ENCODE peak calls at places on chromosomes 1 and 21, in six cellular contexts. R is small intestine; U is NCI-H1930; B is putamen; C is activated naive CD4-positive, alpha-beta T cell treated with anti-CD3 and anti-CD28 coated beads, Interleukin-2, amount 10 ng/mL, durations not matched to agents 7 days and 5 days; W is IMR-90. N is an unnamed sample.

GRCh38 chr1:226611301-226611700 is 62.7 kb downstream of the STUM start:
- DNase-seq in W (no peak), U (no peak), R (no peak), C (no peak), B (no peak), N (no peak)

GRCh38 chr1:59714966-59715365 is 99.8 kb upstream of the HOOK1 start:
- DNase-seq in U (no peak), B (peak; percentile 27), R (no peak), C (no peak), W (no peak), N (peak; percentile 57)

GRCh38 chr1:7107109-7107830 is 322.0 kb downstream of the CAMTA1 start:
- DNase-seq in C (no peak), W (no peak), U (no peak), R (no peak), B (no peak), N (no peak)

GRCh38 chr1:160834945-160835565 is 27.6 kb downstream of the CD244 start:
- DNase-seq in B (no peak), R (peak; percentile 55), C (peak; percentile 66), U (no peak), W (peak; percentile 31), N (peak; percentile 8)

GRCh38 chr1:170692866-170693575 is 29.1 kb downstream of the PRRX1 start:
- DNase-seq in R (no peak), C (no peak), W (peak; percentile 91), U (no peak), B (no peak), N (peak; percentile 87)

GRCh38 chr1:71196685-71197084 is 115.8 kb upstream of the ZRANB2 start:
- DNase-seq in B (no peak), U (no peak), C (no peak), R (no peak), W (peak; percentile 25), N (peak; percentile 75)

GRCh38 chr1:102252731-102253360 is 256.1 kb upstream of the OLFM3 start:
- DNase-seq in W (no peak), U (no peak), R (no peak), C (no peak), B (no peak), N (no peak)

GRCh38 chr21:25977068-25977611 is 193.4 kb downstream of the APP start:
- DNase-seq in C (no peak), R (no peak), B (no peak), U (no peak), W (no peak), N (no peak)

GRCh38 chr1:203369666-203370065 is 18.7 kb upstream of the FMOD start:
- DNase-seq in W (no peak), C (no peak), B (no peak), U (no peak), R (no peak), N (no peak)

GRCh38 chr1:246110343-246111219 is 396.5 kb downstream of the SMYD3 start:
- DNase-seq in C (no peak), W (peak; percentile 78), U (peak; percentile 33), R (no peak), B (no peak), N (no peak)

GRCh38 chr1:182301026-182301436 is 90.6 kb downstream of the GLUL start:
- DNase-seq in U (no peak), B (peak; percentile 80), R (no peak), W (no peak), C (no peak), N (no peak)

GRCh38 chr1:36099681-36100341 is 11.1 kb downstream of the ADPRS start:
- DNase-seq in W (peak; percentile 73), C (peak; percentile 85), U (peak; percentile 49), R (peak; percentile 74), B (no peak), N (peak; percentile 83)

GRCh38 chr1:53047737-53048344 is 14.2 kb upstream of the PODN start:
- DNase-seq in C (no peak), B (no peak), R (peak; percentile 58), W (peak; percentile 94), U (no peak), N (peak; percentile 45)

GRCh38 chr1:211324992-211325775 is 1.4 kb upstream of the TRAF5 start:
- DNase-seq in B (no peak), R (no peak), U (no peak), C (peak; percentile 27), W (no peak), N (no peak)

GRCh38 chr1:58155418-58156123 is 391.0 kb downstream of the OMA1 start:
- DNase-seq in W (no peak), B (no peak), C (no peak), U (peak; percentile 15), R (peak; percentile 11), N (no peak)

GRCh38 chr1:1021010-1021845 is 1.3 kb downstream of the AGRN start:
- DNase-seq in R (peak; percentile 54), W (peak; percentile 72), B (no peak), U (no peak), C (no peak), N (peak; percentile 57)

GRCh38 chr1:87528754-87529517 is 200.3 kb downstream of the LMO4 start:
- DNase-seq in B (no peak), C (no peak), W (no peak), U (no peak), R (no peak), N (no peak)

GRCh38 chr1:226123591-226124471 is 61.3 kb downstream of the H3-3A start:
- DNase-seq in R (peak; percentile 81), W (peak; percentile 17), U (no peak), B (no peak), C (peak; percentile 20), N (no peak)

GRCh38 chr1:81097860-81098259 is 702.9 kb upstream of the ADGRL2 start:
- DNase-seq in W (no peak), C (no peak), R (no peak), B (no peak), U (no peak), N (no peak)

GRCh38 chr1:214917081-214917635 is 165.4 kb upstream of the KCNK2 start:
- DNase-seq in W (no peak), U (no peak), B (no peak), R (no peak), C (no peak), N (no peak)

GRCh38 chr1:21927531-21928237 is 9.4 kb downstream of the HSPG2 start:
- DNase-seq in B (no peak), C (no peak), U (no peak), R (peak; percentile 99), W (no peak), N (no peak)

GRCh38 chr1:42334240-42335049 is 590 bp downstream of the FOXJ3 start:
- DNase-seq in B (peak; percentile 65), C (peak; percentile 57), W (peak; percentile 43), R (peak; percentile 34), U (no peak), N (peak; percentile 69)

N was measured in adipocyte.